ENCODE peak calls at places on chromosomes 13 and 19, in eight cellular contexts. K is H1, J is HCT116, A is stomach, H is transverse colon, Z is upper lobe of left lung, V is HepG2, X is breast epithelium. D is an unnamed sample.

GRCh38 chr13:92590503-92590908 is 636.1 kb upstream of the GPC6 start:
- DNase-seq in K (no peak), J (no peak), A (no peak), H (no peak), Z (no peak), V (no peak), X (no peak), D (no peak)

GRCh38 chr19:11881151-11881800 is 6.3 kb upstream of the ZNF69 start:
- DNase-seq in K (peak), J (peak), A (peak), H (peak), Z (peak), V (peak), X (peak), D (no peak)

GRCh38 chr13:67369895-67370660 is 139.9 kb upstream of the PCDH9 start:
- DNase-seq in K (no peak), J (no peak), A (no peak), H (no peak), Z (no peak), V (no peak), X (no peak), D (no peak)

GRCh38 chr13:114024603-114025431 is 50.9 kb upstream of the C13orf46 start:
- DNase-seq in K (no peak), J (no peak), A (no peak), H (peak), Z (no peak), V (no peak), X (no peak), D (no peak)

GRCh38 chr19:48868196-48868886 is at the start of gene PLEKHA4:
- DNase-seq in K (no peak), J (no peak), A (peak), H (peak), Z (no peak), V (no peak), X (peak), D (no peak)

GRCh38 chr13:29301027-29301426 is 294.5 kb downstream of the SLC7A1 start:
- DNase-seq in K (peak), J (no peak), A (no peak), H (no peak), Z (no peak), V (no peak), X (no peak), D (no peak)

GRCh38 chr13:33172400-33172799 is 113.2 kb downstream of the STARD13 start:
- DNase-seq in K (no peak), J (no peak), A (no peak), H (no peak), Z (no peak), V (no peak), X (no peak), D (no peak)

GRCh38 chr19:1255186-1256161 is 7.1 kb downstream of the MIDN start:
- DNase-seq in K (no peak), J (no peak), A (no peak), H (peak), Z (no peak), V (no peak), X (no peak), D (no peak)

GRCh38 chr19:17835182-17836006 is 12.4 kb downstream of the JAK3 start:
- DNase-seq in K (no peak), J (no peak), A (no peak), H (no peak), Z (no peak), V (no peak), X (no peak), D (no peak)

GRCh38 chr19:33437351-33438015 is 64.0 kb downstream of the CEBPG start:
- DNase-seq in K (no peak), J (no peak), A (no peak), H (no peak), Z (no peak), V (no peak), X (no peak), D (no peak)

GRCh38 chr13:113520571-113520970 is 30.1 kb upstream of the DCUN1D2 start:
- DNase-seq in K (no peak), J (no peak), A (no peak), H (no peak), Z (no peak), V (no peak), X (no peak), D (no peak)

GRCh38 chr13:104831823-104832222 is 1703.6 kb downstream of the EFNB2 start:
- DNase-seq in K (no peak), J (no peak), A (no peak), H (no peak), Z (no peak), V (no peak), X (no peak), D (no peak)

GRCh38 chr13:66313408-66313807 is 916.7 kb downstream of the PCDH9 start:
- DNase-seq in K (no peak), J (no peak), A (no peak), H (no peak), Z (no peak), V (no peak), X (no peak), D (no peak)

GRCh38 chr13:110015253-110015652 is 228.9 kb upstream of the IRS2 start:
- DNase-seq in K (no peak), J (no peak), A (peak), H (no peak), Z (no peak), V (no peak), X (peak), D (no peak)

GRCh38 chr13:36817996-36818395 is 1.0 kb upstream of the RFXAP start:
- DNase-seq in K (no peak), J (no peak), A (no peak), H (no peak), Z (no peak), V (no peak), X (no peak), D (no peak)

GRCh38 chr13:41145136-41145908 is 12.7 kb upstream of the KBTBD6 start:
- DNase-seq in K (no peak), J (no peak), A (no peak), H (no peak), Z (no peak), V (no peak), X (no peak), D (no peak)

GRCh38 chr13:86464193-86464592 is 665.0 kb upstream of the SLITRK6 start:
- DNase-seq in K (no peak), J (no peak), A (no peak), H (no peak), Z (no peak), V (no peak), X (no peak), D (no peak)

GRCh38 chr13:97434417-97435296 is 688 bp downstream of the RAP2A start:
- DNase-seq in K (no peak), J (no peak), A (peak), H (peak), Z (peak), V (no peak), X (peak), D (peak)

GRCh38 chr13:99339736-99340392 is 32.7 kb upstream of the GPR183 start:
- DNase-seq in K (no peak), J (no peak), A (peak), H (peak), Z (no peak), V (no peak), X (peak), D (peak)

GRCh38 chr19:46863818-46864629 is 3.2 kb downstream of the ARHGAP35 start:
- DNase-seq in K (peak), J (no peak), A (peak), H (no peak), Z (peak), V (peak), X (peak), D (no peak)

GRCh38 chr19:55483681-55484361 is 1.2 kb upstream of the NAT14 start:
- DNase-seq in K (no peak), J (no peak), A (no peak), H (no peak), Z (no peak), V (no peak), X (no peak), D (no peak)

GRCh38 chr19:18340990-18341868 is 831 bp downstream of the PGPEP1 start:
- DNase-seq in K (no peak), J (no peak), A (peak), H (peak), Z (peak), V (peak), X (peak), D (no peak)

GRCh38 chr19:10517760-10518443 is 655 bp upstream of the S1PR5 start:
- DNase-seq in K (no peak), J (no peak), A (no peak), H (no peak), Z (no peak), V (no peak), X (peak), D (no peak)

GRCh38 chr19:18746393-18747167 is 44.5 kb downstream of the COMP start:
- DNase-seq in K (no peak), J (no peak), A (no peak), H (no peak), Z (no peak), V (no peak), X (no peak), D (no peak)

GRCh38 chr13:112032186-112032835 is 34.6 kb upstream of the SOX1 start:
- DNase-seq in K (no peak), J (no peak), A (no peak), H (no peak), Z (no peak), V (no peak), X (peak), D (no peak)

GRCh38 chr13:102721800-102722231 is 27.0 kb upstream of the METTL21C start:
- DNase-seq in K (no peak), J (no peak), A (no peak), H (no peak), Z (no peak), V (no peak), X (no peak), D (no peak)

GRCh38 chr19:11769995-11770394 is 3.2 kb downstream of the ZNF441 start:
- DNase-seq in K (no peak), J (no peak), A (no peak), H (no peak), Z (no peak), V (no peak), X (no peak), D (no peak)

GRCh38 chr13:41995946-41996345 is 35.0 kb upstream of the VWA8 start:
- DNase-seq in K (no peak), J (no peak), A (no peak), H (no peak), Z (no peak), V (peak), X (no peak), D (no peak)

GRCh38 chr19:12364391-12365093 is 941 bp downstream of the ZNF442 start:
- DNase-seq in K (no peak), J (no peak), A (no peak), H (peak), Z (peak), V (no peak), X (no peak), D (no peak)

GRCh38 chr13:40484981-40485380 is 181.5 kb downstream of the FOXO1 start:
- DNase-seq in K (no peak), J (no peak), A (no peak), H (no peak), Z (no peak), V (no peak), X (no peak), D (no peak)

GRCh38 chr13:106867249-106867648 is 299.3 kb upstream of the ARGLU1 start:
- DNase-seq in K (no peak), J (no peak), A (peak), H (no peak), Z (no peak), V (no peak), X (no peak), D (no peak)

GRCh38 chr13:20831254-20831653 is 57.5 kb upstream of the EEF1AKMT1 start:
- DNase-seq in K (no peak), J (no peak), A (no peak), H (no peak), Z (no peak), V (no peak), X (no peak), D (no peak)

GRCh38 chr19:18282021-18282787 is 782 bp upstream of the JUND start:
- DNase-seq in K (no peak), J (no peak), A (no peak), H (no peak), Z (peak), V (peak), X (peak), D (peak)

GRCh38 chr13:74128171-74128767 is 5.9 kb downstream of the KLF12 start:
- DNase-seq in K (no peak), J (no peak), A (no peak), H (no peak), Z (no peak), V (peak), X (no peak), D (no peak)

GRCh38 chr13:72145383-72145782 is 278.4 kb upstream of the DACH1 start:
- DNase-seq in K (no peak), J (no peak), A (no peak), H (no peak), Z (no peak), V (no peak), X (no peak), D (no peak)

DNA sequence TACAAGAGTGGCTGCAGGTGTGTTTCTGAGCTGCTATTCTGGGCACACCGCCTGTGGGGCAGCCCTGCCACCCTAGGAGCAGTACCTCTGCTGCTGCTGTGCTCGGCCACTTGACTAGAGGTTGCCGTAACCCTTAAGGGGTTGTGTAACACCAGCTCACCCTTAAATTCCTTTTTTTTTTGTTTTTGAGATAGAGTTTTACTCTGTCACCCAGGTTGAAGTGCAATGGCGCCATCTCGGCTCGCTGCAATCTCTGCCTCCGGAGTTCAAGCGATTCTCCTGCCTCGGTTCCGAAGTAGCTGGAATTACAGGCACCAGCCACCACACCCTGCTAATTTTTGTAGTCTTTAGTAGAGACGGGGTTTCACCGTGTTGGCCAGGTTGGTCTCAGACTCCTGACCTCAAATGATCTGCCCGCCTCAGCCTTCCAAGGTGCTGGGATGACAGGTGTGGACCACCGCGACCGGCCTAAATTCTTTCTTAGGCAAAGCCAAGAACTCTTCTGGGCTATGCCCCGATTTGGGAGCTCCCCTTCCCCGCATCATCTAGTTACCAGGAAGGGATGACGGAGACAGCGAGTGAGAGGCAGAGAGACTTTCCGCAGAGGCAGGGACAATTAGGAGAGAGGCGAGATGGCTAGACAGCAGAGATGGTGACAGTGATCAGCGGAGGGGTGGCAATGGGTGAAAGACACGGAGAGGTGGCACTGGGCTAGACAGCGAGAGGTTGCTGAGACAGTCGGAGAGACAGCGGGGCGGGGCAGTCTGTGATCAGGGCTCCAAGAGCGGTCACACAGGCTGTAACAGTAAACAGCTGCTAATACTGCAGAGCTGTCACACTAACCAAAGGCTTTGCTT is 4.4 kb upstream of the LILRA5 start:
- DNase-seq in K (no peak), J (no peak), A (no peak), H (no peak), Z (peak), V (no peak), X (no peak), D (no peak)
- TF ChIP-seq POLR2A in K (no peak), J (no peak), A (no peak), H (no peak), Z (no peak), V (no peak), X (no peak), D (no peak)

DNA sequence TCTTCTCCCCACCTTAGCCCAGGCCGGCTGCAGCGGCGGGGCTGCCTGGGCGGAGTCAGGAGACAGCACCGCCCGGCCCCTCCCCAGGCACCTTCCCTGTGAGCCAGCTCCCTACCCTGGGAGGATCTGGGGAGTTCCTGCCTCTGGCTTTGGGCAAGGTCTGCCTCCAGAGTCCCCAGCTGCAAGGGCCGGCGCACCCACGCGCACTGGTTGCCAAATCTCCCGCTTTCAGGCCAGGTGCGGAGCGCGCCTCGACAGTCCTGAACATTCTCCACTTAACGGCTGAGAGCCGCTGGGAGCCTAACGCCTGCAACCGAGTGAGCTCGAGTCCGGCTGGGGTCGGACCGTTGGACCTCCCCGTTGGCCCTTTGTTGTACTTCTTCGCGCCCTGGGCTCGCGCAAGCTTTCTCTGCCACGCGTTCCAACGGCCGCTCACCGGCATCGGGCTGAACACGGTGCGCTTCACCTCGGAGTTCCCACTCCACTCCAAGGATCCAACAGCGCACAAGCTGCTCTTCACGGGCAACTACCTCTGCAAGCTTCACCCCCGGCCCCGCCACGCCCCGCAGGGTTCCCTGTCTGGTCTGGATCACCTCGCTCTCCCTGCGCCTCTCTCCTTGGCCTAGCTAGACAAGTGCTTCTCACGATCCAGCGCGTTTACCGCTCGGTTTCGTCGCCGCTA is 21.7 kb upstream of the ZNF30 start:
- DNase-seq in K (no peak), J (no peak), A (no peak), H (no peak), Z (no peak), V (no peak), X (no peak), D (no peak)
- H3K4me3 ChIP-seq in K (peak), J (no peak), A (no peak), H (no peak), Z (no peak), V (no peak), X (no peak), D (no peak)

DNA sequence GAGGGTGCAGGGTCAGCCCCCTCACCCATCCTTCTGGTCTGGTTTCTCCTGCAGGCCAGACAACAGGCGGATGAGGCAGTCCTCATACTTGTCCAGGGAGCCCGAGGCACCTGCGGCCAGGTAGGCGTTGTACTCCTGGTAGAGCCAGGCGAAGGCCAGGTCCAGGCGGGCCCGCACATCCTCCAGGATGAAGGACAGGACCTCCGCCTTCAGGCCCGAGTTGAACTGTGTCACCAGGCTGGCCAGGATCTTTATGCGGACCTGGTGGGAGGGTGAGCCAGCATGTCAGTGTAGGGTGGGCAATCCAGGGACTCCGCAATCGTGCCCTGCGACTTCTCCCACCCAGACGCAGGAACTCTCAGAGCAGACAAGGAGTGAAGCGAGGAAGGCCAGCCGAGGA is 13.8 kb upstream of the RSPH6A start:
- DNase-seq in K (no peak), J (no peak), A (no peak), H (no peak), Z (no peak), V (no peak), X (no peak), D (no peak)
- TF ChIP-seq POLR2AphosphoS5 in K (no peak), J (no peak), A (no peak), H (no peak), Z (no peak), V (no peak), X (no peak), D (no peak)

GRCh38 chr19:15584095-15584494 is 30.9 kb upstream of the CYP4F8 start:
- DNase-seq in K (no peak), J (no peak), A (no peak), H (no peak), Z (no peak), V (no peak), X (no peak), D (no peak)

GRCh38 chr19:15583346-15583745 is 31.7 kb upstream of the CYP4F8 start:
- DNase-seq in K (no peak), J (no peak), A (peak), H (no peak), Z (no peak), V (no peak), X (no peak), D (no peak)

GRCh38 chr19:15589760-15590451 is 25.1 kb upstream of the CYP4F8 start:
- DNase-seq in K (no peak), J (no peak), A (no peak), H (no peak), Z (peak), V (no peak), X (no peak), D (no peak)

GRCh38 chr19:15587663-15588062 is 27.4 kb upstream of the CYP4F8 start:
- DNase-seq in K (no peak), J (no peak), A (peak), H (peak), Z (peak), V (no peak), X (no peak), D (no peak)

DNA sequence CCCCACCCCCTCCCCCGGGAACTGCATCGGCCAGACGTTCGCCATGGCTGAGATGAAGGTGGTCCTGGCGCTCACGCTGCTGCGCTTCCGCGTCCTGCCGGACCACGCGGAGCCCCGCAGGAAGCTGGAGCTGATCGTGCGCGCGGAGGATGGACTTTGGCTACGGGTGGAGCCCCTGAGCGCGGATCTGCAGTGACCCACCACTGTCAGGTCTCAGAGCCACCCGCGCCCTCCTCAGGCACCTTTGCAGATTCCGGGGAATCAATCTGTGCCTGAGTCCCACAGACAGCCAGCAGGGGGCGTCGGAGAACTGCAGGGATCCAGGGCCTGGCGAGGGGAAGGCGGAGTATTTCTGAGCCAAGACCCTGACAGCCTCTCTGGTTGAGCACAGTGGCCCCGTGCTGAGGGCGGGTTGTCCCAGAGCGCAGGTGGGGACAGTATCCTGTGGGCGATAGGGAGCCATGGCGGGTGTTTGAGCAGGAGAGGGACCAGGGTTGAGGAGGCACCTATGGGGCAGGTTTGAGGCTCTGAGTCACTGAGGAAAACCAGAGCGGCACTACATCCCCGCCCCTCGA is 30.4 kb upstream of the CYP4F8 start:
- DNase-seq in K (peak), J (peak), A (peak), H (peak), Z (peak), V (peak), X (peak), D (no peak)
- TF ChIP-seq POLR2A in K (no peak), J (no peak), A (no peak), H (no peak), Z (no peak), V (peak), X (no peak), D (no peak)

D was measured in esophagus muscularis mucosa.